ENCODE peak calls at places on chromosomes 7 and 10, in seven cellular contexts. One of them, this sample, is unnamed. For H3K4me1, the result is how much of the 10 kb centered on the place peaks cover.

GRCh38 chr7:26650081-26650480 is 214.3 kb downstream of the SKAP2 start:
- DNase-seq in left ventricle myocardium inferior: no peak
- DNase-seq in stomach: no peak
- DNase-seq in GM23248: no peak
- DNase-seq in fibroblast of lung: no peak
- DNase-seq in adipocyte: no peak
- DNase-seq in cardiac muscle cell: no peak
- DNase-seq in this sample: no peak

GRCh38 chr10:117222552-117223412 is 18.1 kb upstream of the SLC18A2 start:
- DNase-seq in left ventricle myocardium inferior: no peak
- DNase-seq in stomach: no peak
- DNase-seq in GM23248: no peak
- DNase-seq in fibroblast of lung: no peak
- DNase-seq in adipocyte: no peak
- DNase-seq in cardiac muscle cell: no peak
- DNase-seq in this sample: no peak

GRCh38 chr10:63642808-63643207 is 121.6 kb downstream of the REEP3 start:
- DNase-seq in left ventricle myocardium inferior: no peak
- DNase-seq in stomach: no peak
- DNase-seq in GM23248: no peak
- DNase-seq in fibroblast of lung: no peak
- DNase-seq in adipocyte: no peak
- DNase-seq in cardiac muscle cell: no peak
- DNase-seq in this sample: no peak

GRCh38 chr7:157279679-157279972 is 57.2 kb upstream of the DNAJB6 start:
- DNase-seq in left ventricle myocardium inferior: no peak
- DNase-seq in stomach: no peak
- DNase-seq in GM23248: no peak
- DNase-seq in fibroblast of lung: no peak
- DNase-seq in adipocyte: no peak
- DNase-seq in cardiac muscle cell: no peak
- DNase-seq in this sample: no peak

GRCh38 chr10:71933651-71934050 is 30.5 kb upstream of the CHST3 start:
- DNase-seq in left ventricle myocardium inferior: no peak
- DNase-seq in stomach: no peak
- DNase-seq in GM23248: no peak
- DNase-seq in fibroblast of lung: no peak
- DNase-seq in adipocyte: no peak
- DNase-seq in cardiac muscle cell: no peak
- DNase-seq in this sample: no peak

GRCh38 chr7:35768346-35768745 is 32.5 kb upstream of the SEPTIN7 start:
- DNase-seq in left ventricle myocardium inferior: no peak
- DNase-seq in stomach: no peak
- DNase-seq in GM23248: no peak
- DNase-seq in fibroblast of lung: no peak
- DNase-seq in adipocyte: no peak
- DNase-seq in cardiac muscle cell: no peak
- DNase-seq in this sample: no peak

GRCh38 chr7:36238138-36238537 is 85.1 kb downstream of the EEPD1 start:
- DNase-seq in left ventricle myocardium inferior: no peak
- DNase-seq in stomach: no peak
- DNase-seq in GM23248: no peak
- DNase-seq in fibroblast of lung: no peak
- DNase-seq in adipocyte: no peak
- DNase-seq in cardiac muscle cell: no peak
- DNase-seq in this sample: no peak

GRCh38 chr7:148803094-148803493 is 81.0 kb downstream of the EZH2 start:
- DNase-seq in left ventricle myocardium inferior: no peak
- DNase-seq in stomach: no peak
- DNase-seq in GM23248: no peak
- DNase-seq in fibroblast of lung: no peak
- DNase-seq in adipocyte: no peak
- DNase-seq in cardiac muscle cell: no peak
- DNase-seq in this sample: no peak

GRCh38 chr7:67019562-67020390 is 23.1 kb downstream of the TYW1 start:
- DNase-seq in left ventricle myocardium inferior: no peak
- DNase-seq in stomach: no peak
- DNase-seq in GM23248: peak
- DNase-seq in fibroblast of lung: no peak
- DNase-seq in adipocyte: no peak
- DNase-seq in cardiac muscle cell: no peak
- DNase-seq in this sample: no peak

GRCh38 chr10:116691079-116691398 is 51.3 kb downstream of the HSPA12A start:
- DNase-seq in left ventricle myocardium inferior: no peak
- DNase-seq in stomach: no peak
- DNase-seq in GM23248: no peak
- DNase-seq in fibroblast of lung: no peak
- DNase-seq in adipocyte: no peak
- DNase-seq in cardiac muscle cell: peak
- DNase-seq in this sample: no peak

GRCh38 chr10:61733358-61733940 is 70.7 kb downstream of the CABCOCO1 start:
- DNase-seq in left ventricle myocardium inferior: no peak
- DNase-seq in stomach: no peak
- DNase-seq in GM23248: peak
- DNase-seq in fibroblast of lung: peak
- DNase-seq in adipocyte: peak
- DNase-seq in cardiac muscle cell: peak
- DNase-seq in this sample: no peak

GRCh38 chr10:74585231-74586087 is 240.9 kb upstream of the KAT6B start:
- DNase-seq in left ventricle myocardium inferior: no peak
- DNase-seq in stomach: no peak
- DNase-seq in GM23248: peak
- DNase-seq in fibroblast of lung: peak
- DNase-seq in adipocyte: peak
- DNase-seq in cardiac muscle cell: no peak
- DNase-seq in this sample: no peak

GRCh38 chr10:23146069-23146657 is 45.9 kb upstream of the PTF1A start:
- DNase-seq in left ventricle myocardium inferior: no peak
- DNase-seq in stomach: no peak
- DNase-seq in GM23248: no peak
- DNase-seq in fibroblast of lung: no peak
- DNase-seq in adipocyte: no peak
- DNase-seq in cardiac muscle cell: no peak
- DNase-seq in this sample: no peak

GRCh38 chr7:75536940-75537538 is 44.9 kb downstream of the SPDYE5 start:
- DNase-seq in left ventricle myocardium inferior: no peak
- DNase-seq in stomach: no peak
- DNase-seq in GM23248: no peak
- DNase-seq in fibroblast of lung: no peak
- DNase-seq in adipocyte: no peak
- DNase-seq in cardiac muscle cell: no peak
- DNase-seq in this sample: no peak

GRCh38 chr10:13955426-13955825 is 368.7 kb downstream of the PRPF18 start:
- DNase-seq in left ventricle myocardium inferior: no peak
- DNase-seq in stomach: no peak
- DNase-seq in GM23248: no peak
- DNase-seq in fibroblast of lung: no peak
- DNase-seq in adipocyte: no peak
- DNase-seq in cardiac muscle cell: no peak
- DNase-seq in this sample: no peak
- H3K4me1 ChIP-seq in left ventricle myocardium inferior: under half
- H3K4me1 ChIP-seq in stomach: under half
- H3K4me1 ChIP-seq in GM23248: under half
- H3K4me1 ChIP-seq in fibroblast of lung: under half
- H3K4me1 ChIP-seq in adipocyte: under half
- H3K4me1 ChIP-seq in cardiac muscle cell: under half
- H3K4me1 ChIP-seq in this sample: under half

GRCh38 chr7:132636581-132636980 is 60.3 kb upstream of the PLXNA4 start:
- DNase-seq in left ventricle myocardium inferior: no peak
- DNase-seq in stomach: no peak
- DNase-seq in GM23248: no peak
- DNase-seq in fibroblast of lung: no peak
- DNase-seq in adipocyte: no peak
- DNase-seq in cardiac muscle cell: no peak
- DNase-seq in this sample: no peak

GRCh38 chr7:132638000-132638399 is 61.7 kb upstream of the PLXNA4 start:
- DNase-seq in left ventricle myocardium inferior: no peak
- DNase-seq in stomach: no peak
- DNase-seq in GM23248: no peak
- DNase-seq in fibroblast of lung: no peak
- DNase-seq in adipocyte: no peak
- DNase-seq in cardiac muscle cell: no peak
- DNase-seq in this sample: no peak

GRCh38 chr7:132641238-132641637 is 65.0 kb upstream of the PLXNA4 start:
- DNase-seq in left ventricle myocardium inferior: no peak
- DNase-seq in stomach: no peak
- DNase-seq in GM23248: no peak
- DNase-seq in fibroblast of lung: no peak
- DNase-seq in adipocyte: no peak
- DNase-seq in cardiac muscle cell: no peak
- DNase-seq in this sample: no peak

GRCh38 chr7:132643302-132643701 is 67.0 kb upstream of the PLXNA4 start:
- DNase-seq in left ventricle myocardium inferior: no peak
- DNase-seq in stomach: no peak
- DNase-seq in GM23248: no peak
- DNase-seq in fibroblast of lung: no peak
- DNase-seq in adipocyte: no peak
- DNase-seq in cardiac muscle cell: no peak
- DNase-seq in this sample: no peak

DNA sequence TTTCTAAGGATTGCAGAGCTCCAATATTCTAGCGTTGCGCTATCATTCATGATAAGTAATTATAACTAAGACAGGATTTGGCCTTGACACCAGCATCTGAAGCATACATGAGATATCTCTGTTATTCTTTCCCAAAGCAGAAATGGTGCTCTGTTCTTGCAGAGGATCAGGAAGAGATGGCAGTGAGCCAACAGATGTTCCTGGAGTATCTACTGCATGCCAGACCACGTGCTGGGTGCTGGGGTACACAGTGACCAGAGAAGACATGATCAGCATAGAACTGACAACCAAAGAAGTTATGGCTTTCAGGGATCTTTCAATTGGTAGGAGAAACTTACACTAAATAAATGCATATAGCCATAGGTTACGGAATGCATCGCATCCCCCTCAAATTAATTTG is 63.7 kb upstream of the PLXNA4 start:
- DNase-seq in left ventricle myocardium inferior: no peak
- DNase-seq in stomach: no peak
- DNase-seq in GM23248: no peak
- DNase-seq in fibroblast of lung: no peak
- DNase-seq in adipocyte: no peak
- DNase-seq in cardiac muscle cell: no peak
- DNase-seq in this sample: no peak
- H3K4me1 ChIP-seq in left ventricle myocardium inferior: under half
- H3K4me1 ChIP-seq in stomach: under half
- H3K4me1 ChIP-seq in GM23248: under half
- H3K4me1 ChIP-seq in fibroblast of lung: under half
- H3K4me1 ChIP-seq in adipocyte: under half
- H3K4me1 ChIP-seq in cardiac muscle cell: under half
- H3K4me1 ChIP-seq in this sample: under half

DNA sequence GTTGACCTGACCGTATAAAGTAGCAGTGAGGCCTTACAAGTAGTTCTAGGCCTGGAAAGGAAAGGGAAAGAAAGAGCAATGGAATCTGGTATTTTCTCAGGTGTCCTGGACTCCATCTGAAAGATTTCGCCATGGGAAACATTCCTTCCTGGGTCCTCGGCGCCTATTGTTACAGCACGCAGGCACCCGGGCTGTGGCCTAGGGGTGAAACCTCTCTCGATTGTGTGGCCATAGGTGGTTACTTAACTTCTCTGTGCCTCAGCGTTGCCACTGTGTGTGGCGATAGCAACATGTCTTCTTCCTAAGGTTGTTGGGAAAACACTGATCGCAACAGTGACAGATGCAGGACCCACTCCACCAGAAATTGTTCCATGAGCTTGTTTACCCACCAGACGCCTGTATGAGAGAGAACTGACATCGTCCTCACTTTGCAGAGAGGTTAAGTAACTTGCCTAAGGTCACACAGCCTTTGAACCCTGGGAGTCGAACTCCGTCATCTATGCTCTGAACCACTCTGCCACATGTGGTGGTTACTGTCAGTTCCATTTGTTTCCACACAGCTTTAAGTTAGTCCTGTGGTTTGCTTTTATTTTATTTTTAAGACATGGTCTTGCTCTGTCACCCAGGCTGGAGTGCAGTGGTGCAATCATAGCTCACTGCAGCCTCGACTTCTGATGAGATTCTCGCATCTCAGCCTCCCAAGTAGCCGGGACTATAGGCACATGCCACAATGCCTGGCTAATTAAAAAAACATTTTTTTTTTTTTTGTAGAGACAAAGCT is 73.4 kb downstream of the LHPP start:
- DNase-seq in left ventricle myocardium inferior: no peak
- DNase-seq in stomach: no peak
- DNase-seq in GM23248: no peak
- DNase-seq in fibroblast of lung: no peak
- DNase-seq in adipocyte: no peak
- DNase-seq in cardiac muscle cell: no peak
- DNase-seq in this sample: no peak
- H3K4me1 ChIP-seq in left ventricle myocardium inferior: under half
- H3K4me1 ChIP-seq in stomach: under half
- H3K4me1 ChIP-seq in GM23248: under half
- H3K4me1 ChIP-seq in fibroblast of lung: under half
- H3K4me1 ChIP-seq in adipocyte: under half
- H3K4me1 ChIP-seq in cardiac muscle cell: under half
- H3K4me1 ChIP-seq in this sample: under half

GRCh38 chr10:79246209-79246581 is 101.1 kb upstream of the PPIF start:
- DNase-seq in left ventricle myocardium inferior: peak
- DNase-seq in stomach: peak
- DNase-seq in GM23248: peak
- DNase-seq in fibroblast of lung: no peak
- DNase-seq in adipocyte: no peak
- DNase-seq in cardiac muscle cell: no peak
- DNase-seq in this sample: peak
- H3K4me1 ChIP-seq in left ventricle myocardium inferior: half or more
- H3K4me1 ChIP-seq in stomach: half or more
- H3K4me1 ChIP-seq in GM23248: under half
- H3K4me1 ChIP-seq in fibroblast of lung: under half
- H3K4me1 ChIP-seq in adipocyte: half or more
- H3K4me1 ChIP-seq in cardiac muscle cell: under half
- H3K4me1 ChIP-seq in this sample: under half

DNA sequence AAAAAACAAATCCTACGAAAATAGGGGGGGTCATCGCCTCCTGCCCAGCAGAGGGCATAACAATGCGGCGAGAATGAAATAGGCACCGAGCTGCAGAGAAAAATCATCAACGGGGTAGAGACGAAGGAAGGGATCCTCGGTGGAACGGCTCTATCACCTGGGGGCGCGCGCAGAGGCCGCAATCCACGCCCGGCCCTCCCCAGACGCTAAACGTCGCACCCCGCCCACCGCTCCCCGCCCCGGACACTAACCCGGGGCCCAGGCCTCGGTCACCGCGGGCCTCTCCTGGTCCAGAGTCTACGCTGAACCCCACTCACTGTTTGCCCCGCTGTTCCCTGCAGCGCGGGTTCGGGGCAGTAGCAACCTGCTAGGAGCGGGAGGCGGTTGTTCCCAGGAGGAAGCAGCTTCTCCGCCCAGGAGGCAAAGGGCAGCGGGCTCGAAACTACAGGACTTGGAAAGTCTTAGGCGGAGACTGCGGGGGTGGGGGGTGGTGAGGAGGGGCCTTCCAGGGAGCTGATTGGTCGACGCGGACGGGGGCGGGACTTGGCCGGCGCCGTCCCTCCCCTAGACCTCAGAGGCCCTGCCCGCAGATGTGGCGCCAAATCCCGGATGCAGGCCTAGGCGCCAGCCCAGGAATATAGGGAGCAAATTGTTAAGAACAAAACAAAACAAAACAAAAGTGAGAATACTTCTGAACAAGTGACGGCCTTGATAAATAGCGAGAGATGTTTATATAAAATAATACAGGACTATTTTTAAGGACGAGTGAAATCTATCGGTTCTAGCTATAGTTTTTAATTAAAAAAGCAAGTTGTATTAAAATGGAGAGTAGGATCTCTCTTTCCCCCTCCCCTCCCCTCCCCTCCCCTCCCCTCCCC is at the start of gene TCAF1:
- DNase-seq in left ventricle myocardium inferior: peak
- DNase-seq in stomach: peak
- DNase-seq in GM23248: peak
- DNase-seq in fibroblast of lung: peak
- DNase-seq in adipocyte: peak
- DNase-seq in cardiac muscle cell: peak
- DNase-seq in this sample: peak
- H3K4me1 ChIP-seq in left ventricle myocardium inferior: under half
- H3K4me1 ChIP-seq in stomach: under half
- H3K4me1 ChIP-seq in GM23248: under half
- H3K4me1 ChIP-seq in fibroblast of lung: under half
- H3K4me1 ChIP-seq in adipocyte: under half
- H3K4me1 ChIP-seq in cardiac muscle cell: under half
- H3K4me1 ChIP-seq in this sample: under half

This sample was measured in pancreas.